ENCODE peak calls at places on chromosomes 11 and 22, in four cellular contexts. One of them, this sample, is unnamed.

GRCh38 chr11:79050784-79051183 is 390.0 kb downstream of the TENM4 start:
- DNase-seq in IMR-90: peak
- DNase-seq in cardiac muscle cell: no peak
- DNase-seq in upper lobe of right lung: no peak
- DNase-seq in this sample: peak

GRCh38 chr11:40388097-40388818 is 1071.2 kb downstream of the LRRC4C start:
- DNase-seq in IMR-90: peak
- DNase-seq in cardiac muscle cell: no peak
- DNase-seq in upper lobe of right lung: no peak
- DNase-seq in this sample: no peak

GRCh38 chr11:67649634-67650540 is 643 bp downstream of the ACY3 start:
- DNase-seq in IMR-90: no peak
- DNase-seq in cardiac muscle cell: no peak
- DNase-seq in upper lobe of right lung: no peak
- DNase-seq in this sample: no peak

GRCh38 chr11:1422981-1423380 is 33.2 kb downstream of the BRSK2 start:
- DNase-seq in IMR-90: no peak
- DNase-seq in cardiac muscle cell: no peak
- DNase-seq in upper lobe of right lung: no peak
- DNase-seq in this sample: no peak

GRCh38 chr11:46038529-46038928 is 82.7 kb downstream of the PHF21A start:
- DNase-seq in IMR-90: no peak
- DNase-seq in cardiac muscle cell: no peak
- DNase-seq in upper lobe of right lung: no peak
- DNase-seq in this sample: no peak

GRCh38 chr22:49021926-49022815 is 805.5 kb downstream of the BRD1 start:
- DNase-seq in IMR-90: no peak
- DNase-seq in cardiac muscle cell: no peak
- DNase-seq in upper lobe of right lung: peak
- DNase-seq in this sample: no peak

GRCh38 chr11:95108159-95108611 is 18.5 kb downstream of the ENDOD1 start:
- DNase-seq in IMR-90: peak
- DNase-seq in cardiac muscle cell: no peak
- DNase-seq in upper lobe of right lung: no peak
- DNase-seq in this sample: peak

GRCh38 chr22:32318361-32318760 is 39.3 kb upstream of the RFPL3 start:
- DNase-seq in IMR-90: no peak
- DNase-seq in cardiac muscle cell: no peak
- DNase-seq in upper lobe of right lung: no peak
- DNase-seq in this sample: no peak

GRCh38 chr11:118325283-118325682 is 17.2 kb downstream of the CD3D start:
- DNase-seq in IMR-90: no peak
- DNase-seq in cardiac muscle cell: no peak
- DNase-seq in upper lobe of right lung: no peak
- DNase-seq in this sample: no peak

GRCh38 chr22:27075028-27075678 is 417.8 kb downstream of the MIAT start:
- DNase-seq in IMR-90: no peak
- DNase-seq in cardiac muscle cell: peak
- DNase-seq in upper lobe of right lung: no peak
- DNase-seq in this sample: peak

GRCh38 chr11:66852466-66853241 is 4.2 kb upstream of the LRFN4 start:
- DNase-seq in IMR-90: no peak
- DNase-seq in cardiac muscle cell: no peak
- DNase-seq in upper lobe of right lung: peak
- DNase-seq in this sample: no peak

GRCh38 chr22:50676661-50677492 is 4.3 kb downstream of the SHANK3 start:
- DNase-seq in IMR-90: no peak
- DNase-seq in cardiac muscle cell: no peak
- DNase-seq in upper lobe of right lung: no peak
- DNase-seq in this sample: no peak

GRCh38 chr11:131397666-131398065 is 27.3 kb downstream of the NTM start:
- DNase-seq in IMR-90: no peak
- DNase-seq in cardiac muscle cell: no peak
- DNase-seq in upper lobe of right lung: no peak
- DNase-seq in this sample: no peak

GRCh38 chr11:47941907-47942558 is 38.3 kb upstream of the PTPRJ start:
- DNase-seq in IMR-90: no peak
- DNase-seq in cardiac muscle cell: no peak
- DNase-seq in upper lobe of right lung: no peak
- DNase-seq in this sample: no peak

GRCh38 chr11:21933095-21933494 is 259.8 kb upstream of the ANO5 start:
- DNase-seq in IMR-90: no peak
- DNase-seq in cardiac muscle cell: no peak
- DNase-seq in upper lobe of right lung: no peak
- DNase-seq in this sample: peak

GRCh38 chr11:68880851-68881250 is 22.8 kb downstream of the MRPL21 start:
- DNase-seq in IMR-90: no peak
- DNase-seq in cardiac muscle cell: no peak
- DNase-seq in upper lobe of right lung: peak
- DNase-seq in this sample: no peak

GRCh38 chr11:95827661-95828060 is 37.4 kb downstream of the CEP57 start:
- DNase-seq in IMR-90: peak
- DNase-seq in cardiac muscle cell: no peak
- DNase-seq in upper lobe of right lung: no peak
- DNase-seq in this sample: peak

GRCh38 chr22:25403284-25403606 is 161.2 kb upstream of the GRK3 start:
- DNase-seq in IMR-90: peak
- DNase-seq in cardiac muscle cell: no peak
- DNase-seq in upper lobe of right lung: no peak
- DNase-seq in this sample: peak

GRCh38 chr11:31656051-31656450 is 146.5 kb downstream of the ELP4 start:
- DNase-seq in IMR-90: peak
- DNase-seq in cardiac muscle cell: no peak
- DNase-seq in upper lobe of right lung: no peak
- DNase-seq in this sample: peak

GRCh38 chr11:316031-316701 is 2.3 kb downstream of the IFITM1 start:
- DNase-seq in IMR-90: no peak
- DNase-seq in cardiac muscle cell: no peak
- DNase-seq in upper lobe of right lung: peak
- DNase-seq in this sample: peak
- H3K4me3 ChIP-seq in IMR-90: peak
- H3K4me3 ChIP-seq in cardiac muscle cell: no peak
- H3K4me3 ChIP-seq in upper lobe of right lung: peak
- H3K4me3 ChIP-seq in this sample: peak

GRCh38 chr22:22112533-22113294 is 130.1 kb upstream of the TOP3B start:
- DNase-seq in IMR-90: no peak
- DNase-seq in cardiac muscle cell: no peak
- DNase-seq in upper lobe of right lung: no peak
- DNase-seq in this sample: no peak

GRCh38 chr22:22111983-22112382 is 129.4 kb upstream of the TOP3B start:
- DNase-seq in IMR-90: no peak
- DNase-seq in cardiac muscle cell: no peak
- DNase-seq in upper lobe of right lung: no peak
- DNase-seq in this sample: no peak

GRCh38 chr22:22110548-22111266 is 128.1 kb upstream of the TOP3B start:
- DNase-seq in IMR-90: peak
- DNase-seq in cardiac muscle cell: peak
- DNase-seq in upper lobe of right lung: no peak
- DNase-seq in this sample: peak

GRCh38 chr22:22111267-22111751 is 128.7 kb upstream of the TOP3B start:
- DNase-seq in IMR-90: peak
- DNase-seq in cardiac muscle cell: no peak
- DNase-seq in upper lobe of right lung: no peak
- DNase-seq in this sample: peak

GRCh38 chr22:22109693-22110466 is 127.3 kb upstream of the TOP3B start:
- DNase-seq in IMR-90: no peak
- DNase-seq in cardiac muscle cell: no peak
- DNase-seq in upper lobe of right lung: no peak
- DNase-seq in this sample: no peak
- TF ChIP-seq CTCF in IMR-90: no peak
- TF ChIP-seq CTCF in cardiac muscle cell: peak
- TF ChIP-seq CTCF in upper lobe of right lung: peak
- TF ChIP-seq CTCF in this sample: peak

DNA sequence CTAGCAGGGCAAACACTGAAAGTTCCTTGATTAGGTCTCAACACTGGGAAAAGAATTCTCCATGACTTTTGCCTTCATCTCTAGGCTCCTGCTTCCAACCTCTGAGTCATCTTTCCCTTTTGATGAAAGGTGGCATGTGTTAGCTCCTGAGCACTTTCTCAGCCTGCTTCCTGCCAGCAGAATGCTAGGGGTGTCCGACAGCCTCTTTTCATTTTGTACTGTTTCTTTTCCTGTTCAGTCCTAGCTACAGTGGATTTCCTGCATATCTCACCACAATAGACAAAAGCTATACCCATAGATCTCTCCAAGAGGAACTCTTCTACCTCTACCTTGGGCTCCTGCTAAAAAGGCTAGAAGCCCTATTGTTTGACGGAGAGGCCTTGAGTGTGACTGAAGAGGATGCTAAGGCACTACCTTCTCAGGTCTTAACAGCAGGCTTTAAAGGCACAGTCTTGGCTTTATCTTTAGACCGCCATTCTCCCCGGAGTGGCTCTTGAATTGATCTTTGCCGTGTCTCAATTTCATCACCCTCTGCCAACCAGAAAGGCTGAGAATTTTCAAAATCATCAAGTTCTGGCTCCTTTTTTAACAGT is 145.5 kb downstream of the RBFOX2 start:
- DNase-seq in IMR-90: peak
- DNase-seq in cardiac muscle cell: peak
- DNase-seq in upper lobe of right lung: no peak
- DNase-seq in this sample: peak
- H3K4me3 ChIP-seq in IMR-90: no peak
- H3K4me3 ChIP-seq in cardiac muscle cell: no peak
- H3K4me3 ChIP-seq in upper lobe of right lung: no peak
- H3K4me3 ChIP-seq in this sample: no peak

DNA sequence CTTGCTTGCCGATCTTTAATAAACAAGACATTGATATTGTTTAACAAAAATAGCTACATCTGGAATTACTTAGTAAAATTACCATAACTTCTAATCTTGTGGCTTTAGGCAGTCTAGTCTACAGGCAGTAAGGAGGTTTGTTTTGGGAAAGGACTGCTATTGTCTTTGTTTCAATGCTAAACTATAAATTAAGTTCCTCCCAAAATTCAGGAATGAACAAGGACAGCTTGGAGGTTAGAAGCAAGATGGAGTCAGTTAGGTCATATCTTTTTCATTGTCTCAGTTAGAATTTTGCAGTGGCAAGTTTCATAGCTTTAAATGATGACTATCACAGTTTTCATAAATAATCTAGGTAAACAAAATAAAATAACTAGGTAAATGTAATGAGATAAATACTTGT is 36.1 kb upstream of the INCENP start:
- DNase-seq in IMR-90: no peak
- DNase-seq in cardiac muscle cell: no peak
- DNase-seq in upper lobe of right lung: no peak
- DNase-seq in this sample: no peak
- TF ChIP-seq CTCF in IMR-90: no peak
- TF ChIP-seq CTCF in cardiac muscle cell: no peak
- TF ChIP-seq CTCF in upper lobe of right lung: no peak
- TF ChIP-seq CTCF in this sample: no peak

DNA sequence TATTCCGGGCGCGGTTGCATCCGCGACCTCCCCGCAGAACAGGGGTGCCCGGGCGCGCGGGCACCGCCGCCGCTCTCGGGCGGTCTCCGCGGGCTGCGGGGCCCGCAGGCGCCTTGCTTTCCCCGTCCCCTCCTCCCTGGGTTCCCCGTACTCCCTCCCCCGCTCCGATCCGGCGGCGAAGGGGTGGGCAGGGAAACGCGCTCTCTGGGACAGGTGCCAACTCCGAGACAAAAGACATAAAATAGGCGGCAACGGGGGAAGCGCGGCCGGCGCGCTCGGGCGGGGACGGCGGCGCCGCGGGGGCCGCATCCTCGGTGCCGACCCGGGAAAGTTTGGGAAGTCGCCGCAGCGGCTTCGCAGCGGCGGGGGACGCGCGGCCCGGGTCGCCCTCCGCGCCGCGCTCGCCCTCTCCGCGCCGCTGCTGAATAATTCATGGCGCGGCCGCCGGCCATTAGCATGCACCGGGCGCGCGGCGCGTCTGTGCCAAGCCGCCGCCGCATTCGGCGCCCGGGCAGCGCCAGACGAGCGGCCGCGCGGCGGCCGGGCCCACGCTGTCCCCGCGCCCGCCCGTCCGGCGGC is 78.8 kb upstream of the PPARA start:
- DNase-seq in IMR-90: peak
- DNase-seq in cardiac muscle cell: peak
- DNase-seq in upper lobe of right lung: peak
- DNase-seq in this sample: peak
- H3K4me3 ChIP-seq in IMR-90: peak
- H3K4me3 ChIP-seq in cardiac muscle cell: peak
- H3K4me3 ChIP-seq in upper lobe of right lung: peak
- H3K4me3 ChIP-seq in this sample: peak

GRCh38 chr11:12016246-12016645 is 7.8 kb upstream of the DKK3 start:
- DNase-seq in IMR-90: no peak
- DNase-seq in cardiac muscle cell: no peak
- DNase-seq in upper lobe of right lung: no peak
- DNase-seq in this sample: no peak
- TF ChIP-seq CTCF in IMR-90: no peak
- TF ChIP-seq CTCF in cardiac muscle cell: no peak
- TF ChIP-seq CTCF in upper lobe of right lung: no peak
- TF ChIP-seq CTCF in this sample: no peak

GRCh38 chr11:60982184-60982583 is 10.7 kb downstream of the CD6 start:
- DNase-seq in IMR-90: no peak
- DNase-seq in cardiac muscle cell: no peak
- DNase-seq in upper lobe of right lung: no peak
- DNase-seq in this sample: no peak
- H3K4me3 ChIP-seq in IMR-90: no peak
- H3K4me3 ChIP-seq in cardiac muscle cell: no peak
- H3K4me3 ChIP-seq in upper lobe of right lung: no peak
- H3K4me3 ChIP-seq in this sample: no peak

GRCh38 chr11:10857604-10858504 is at the start of gene ZBED5:
- DNase-seq in IMR-90: peak
- DNase-seq in cardiac muscle cell: peak
- DNase-seq in upper lobe of right lung: peak
- DNase-seq in this sample: peak
- TF ChIP-seq CTCF in IMR-90: peak
- TF ChIP-seq CTCF in cardiac muscle cell: peak
- TF ChIP-seq CTCF in upper lobe of right lung: peak
- TF ChIP-seq CTCF in this sample: no peak